ENCODE peak calls at places on chromosomes 6 and 20, in ten cellular contexts. W, K, T, F, Y, A, J, N, D and B are unnamed samples.
A peak's percentile ranks its signal among the peaks of the same experiment; 100 is the strongest.

GRCh38 chr20:1802385-1803215 is 92.6 kb upstream of the SIRPA start:
- DNase-seq in T (no peak), W (peak; percentile 32), F (peak; percentile 57), N (peak; percentile 71), K (peak; percentile 70), J (peak; percentile 73), Y (peak; percentile 71), A (no peak), D (peak; percentile 79), B (peak; percentile 74)

GRCh38 chr20:32337937-32338661 is 20.0 kb upstream of the ASXL1 start:
- DNase-seq in D (no peak), N (no peak), T (no peak), J (no peak), W (no peak), F (no peak), A (no peak), Y (no peak), K (no peak), B (no peak)

GRCh38 chr6:75458895-75459294 is 34.7 kb downstream of the FILIP1 start:
- DNase-seq in J (no peak), D (peak; percentile 90), K (peak; percentile 90), W (peak; percentile 74), Y (peak; percentile 42), T (no peak), A (peak; percentile 34), F (no peak), N (peak; percentile 17), B (no peak)

GRCh38 chr6:167684276-167685104 is 142.2 kb upstream of the AFDN start:
- DNase-seq in A (no peak), D (no peak), T (no peak), J (no peak), W (no peak), Y (peak; percentile 18), K (no peak), N (no peak), F (no peak), B (no peak)

GRCh38 chr6:140052757-140053729 is 678.6 kb upstream of the CITED2 start:
- DNase-seq in J (no peak), K (peak; percentile 55), F (no peak), T (no peak), N (no peak), W (peak; percentile 51), A (no peak), Y (no peak), D (peak; percentile 61), B (no peak)

GRCh38 chr6:170224694-170225660 is 65.9 kb downstream of the DLL1 start:
- DNase-seq in N (no peak), Y (peak; percentile 9), J (peak; percentile 54), D (no peak), K (no peak), T (no peak), W (no peak), A (peak; percentile 13), F (no peak), B (no peak)

GRCh38 chr6:144897441-144897921 is 612.3 kb downstream of the UTRN start:
- DNase-seq in Y (no peak), N (no peak), W (peak; percentile 82), A (no peak), T (no peak), F (no peak), J (no peak), D (peak; percentile 36), K (peak; percentile 53), B (no peak)

GRCh38 chr20:22466447-22467171 is 117.8 kb downstream of the FOXA2 start:
- DNase-seq in A (no peak), D (no peak), K (no peak), N (no peak), W (no peak), T (no peak), Y (no peak), J (no peak), F (no peak), B (no peak)

GRCh38 chr6:9540534-9541126 is 874.2 kb downstream of the TFAP2A start:
- DNase-seq in J (no peak), F (no peak), N (no peak), A (no peak), K (peak; percentile 49), Y (no peak), W (peak; percentile 47), T (no peak), D (peak; percentile 82), B (no peak)

GRCh38 chr20:50034567-50035170 is 51.9 kb downstream of the SNAI1 start:
- DNase-seq in K (no peak), Y (peak; percentile 59), A (no peak), J (peak; percentile 92), W (no peak), D (peak; percentile 44), F (no peak), T (no peak), N (peak; percentile 58), B (no peak)

GRCh38 chr6:130421567-130421966 is 55.8 kb downstream of the TMEM200A start:
- DNase-seq in A (no peak), Y (no peak), K (peak; percentile 72), N (no peak), D (peak; percentile 26), T (no peak), J (no peak), W (peak; percentile 79), F (no peak), B (no peak)

GRCh38 chr6:111739257-111739696 is 133.6 kb upstream of the TRAF3IP2 start:
- DNase-seq in Y (no peak), A (no peak), J (no peak), D (no peak), N (no peak), F (no peak), K (no peak), W (no peak), T (no peak), B (no peak)

GRCh38 chr20:24362080-24362479 is 107.3 kb upstream of the SYNDIG1 start:
- DNase-seq in A (no peak), W (no peak), D (no peak), J (no peak), N (no peak), F (no peak), T (no peak), K (no peak), Y (no peak), B (no peak)

GRCh38 chr20:24364464-24364863 is 105.0 kb upstream of the SYNDIG1 start:
- DNase-seq in D (no peak), T (no peak), W (no peak), J (no peak), Y (no peak), F (no peak), N (no peak), A (no peak), K (no peak), B (no peak)

GRCh38 chr20:24365685-24366084 is 103.7 kb upstream of the SYNDIG1 start:
- DNase-seq in Y (no peak), J (no peak), T (no peak), A (no peak), N (no peak), K (no peak), F (no peak), D (no peak), W (no peak), B (no peak)

GRCh38 chr20:24360531-24360930 is 108.9 kb upstream of the SYNDIG1 start:
- DNase-seq in T (no peak), W (no peak), A (no peak), Y (no peak), N (no peak), K (no peak), D (no peak), F (no peak), J (no peak), B (no peak)

GRCh38 chr20:24363031-24363430 is 106.4 kb upstream of the SYNDIG1 start:
- DNase-seq in N (no peak), A (no peak), D (no peak), J (no peak), K (no peak), T (no peak), F (no peak), Y (no peak), W (no peak), B (no peak)
- H3K4me3 ChIP-seq in N (no peak overlapping the region), A (no peak overlapping the region), D (no peak overlapping the region), J (no peak overlapping the region), K (no peak overlapping the region), T (no peak overlapping the region), F (no peak overlapping the region), Y (no peak overlapping the region), W (no peak overlapping the region), B (no peak overlapping the region)

DNA sequence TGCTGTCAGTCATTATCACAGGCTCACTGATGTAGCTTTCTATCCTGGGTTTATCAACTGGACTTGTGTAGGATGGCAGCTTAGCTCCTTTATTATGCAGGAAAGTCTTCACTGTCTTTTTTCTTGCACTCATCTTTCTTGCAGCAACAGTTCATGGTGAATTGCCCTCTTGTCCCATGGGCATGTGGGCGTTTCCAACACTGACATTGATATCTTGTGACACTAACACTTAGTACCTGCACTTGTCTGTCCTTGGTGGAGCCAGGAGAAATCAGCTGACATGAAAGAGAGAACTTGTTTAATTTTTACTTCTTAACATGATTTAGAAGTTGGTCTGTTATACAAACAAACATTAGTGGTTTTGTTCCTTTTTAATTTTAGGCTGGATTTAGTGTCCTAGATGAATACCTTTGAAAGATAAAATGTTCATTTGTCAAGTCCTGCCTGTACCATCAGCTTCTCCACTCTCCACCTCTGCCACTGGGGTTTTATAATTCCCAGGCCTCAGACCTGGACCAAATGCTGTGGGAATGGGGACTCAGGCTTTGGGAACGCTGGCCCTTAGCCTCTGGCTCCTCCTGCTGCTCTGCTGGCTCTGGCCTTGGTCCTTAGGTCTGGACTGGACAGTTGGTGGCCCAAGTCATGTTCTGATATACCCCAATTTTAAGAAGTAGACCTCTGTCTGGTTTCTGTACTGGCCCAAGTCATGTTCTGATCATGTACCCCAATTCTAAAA is 161.0 kb upstream of the LAMP5 start:
- DNase-seq in T (no peak), A (no peak), D (no peak), J (no peak), K (no peak), Y (no peak), N (no peak), W (no peak), F (no peak), B (no peak)
- TF ChIP-seq CTCF in T (no peak), A (no peak), D (peak; percentile 2), J (no peak), K (no peak), Y (peak; percentile 38), N (no peak), W (peak; percentile 35), F (no peak), B (no peak)

GRCh38 chr6:157659536-157660271 is 163.3 kb upstream of the SNX9 start:
- DNase-seq in K (no peak), A (no peak), D (no peak), J (no peak), Y (no peak), N (no peak), W (peak; percentile 20), T (no peak), F (no peak), B (no peak)
- H3K4me3 ChIP-seq in K (no peak overlapping the region), A (no peak overlapping the region), D (no peak overlapping the region), J (no peak overlapping the region), Y (no peak overlapping the region), N (no peak overlapping the region), W (no peak overlapping the region), T (no peak overlapping the region), F (no peak overlapping the region), B (no peak overlapping the region)

DNA sequence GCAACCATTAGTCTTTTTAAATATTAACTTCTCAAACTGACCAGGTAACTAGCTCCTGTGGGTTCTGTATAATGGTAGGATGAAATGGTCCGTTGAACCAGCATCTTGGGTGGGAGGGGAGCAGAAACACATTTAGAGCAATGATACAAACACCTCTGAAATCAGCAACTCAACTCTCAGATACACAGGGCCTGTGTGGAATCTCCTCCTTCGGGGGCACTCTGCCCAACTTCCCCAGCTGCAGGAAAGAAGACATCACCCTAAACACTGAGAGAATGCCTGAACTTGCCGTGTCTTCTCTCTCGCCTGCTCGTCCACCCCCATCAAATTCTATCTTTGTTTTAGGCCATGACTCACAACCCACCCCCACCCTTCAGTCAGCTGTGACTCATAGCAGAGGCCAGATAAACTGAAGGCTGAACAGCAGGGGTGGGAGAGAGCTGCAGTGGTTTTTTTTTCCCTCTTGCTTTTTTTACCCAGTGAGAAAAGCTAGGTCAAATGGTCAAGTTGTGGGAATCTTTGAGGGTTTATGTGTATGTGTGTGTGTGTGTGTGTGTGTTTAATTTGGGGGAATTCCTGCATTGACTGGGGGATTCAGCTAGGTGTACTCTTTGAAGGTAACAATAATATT is 593.4 kb upstream of the JAG1 start:
- DNase-seq in D (peak; percentile 96), K (peak; percentile 95), Y (peak; percentile 68), J (peak; percentile 74), W (peak; percentile 95), A (peak; percentile 71), F (peak; percentile 34), N (peak; percentile 81), T (peak; percentile 40), B (peak; percentile 20)
- TF ChIP-seq CTCF in D (peak; percentile 13), K (peak; percentile 26), Y (peak; percentile 18), J (no peak), W (peak; percentile 38), A (peak; percentile 26), F (no peak), N (no peak), T (no peak), B (no peak)